ENCODE peak calls at places on chromosomes 4 and X, in nine cellular contexts. A is AG10803; Z is left ventricle myocardium inferior; J is mucosa of gallbladder; L is stimulated activated naive CD8-positive, alpha-beta T cell treated with anti-CD3 and anti-CD28 coated beads, Interleukin-15, Interleukin-2, amounts not matched to agents 100 U/mL and 50 U/mL, for 24 hours; D is astrocyte of the spinal cord; Y is naive thymus-derived CD4-positive, alpha-beta T cell; X is RWPE1; I is sciatic nerve. S is an unnamed sample.

GRCh38 chr4:76747613-76748012 is 150.3 kb downstream of the SOWAHB start:
- DNase-seq in X (no peak), A (peak), I (no peak), L (no peak), J (no peak), Z (no peak), D (no peak), Y (no peak), S (no peak)

GRCh38 chr4:93183589-93183988 is 645.0 kb upstream of the ATOH1 start:
- DNase-seq in A (no peak), X (peak), Z (no peak), D (peak), Y (no peak), J (no peak), I (no peak), L (no peak), S (no peak)

GRCh38 chrX:18810416-18810815 is 103.0 kb downstream of the PPEF1 start:
- DNase-seq in J (no peak), Y (no peak), A (no peak), L (no peak), Z (no peak), I (no peak), D (no peak), X (no peak), S (no peak)

GRCh38 chr4:181957088-181957487 is 286.1 kb upstream of the TENM3 start:
- DNase-seq in D (peak), I (no peak), Y (no peak), J (peak), A (peak), X (peak), L (no peak), Z (no peak), S (no peak)

GRCh38 chr4:113116414-113117345 is 67.2 kb downstream of the ANK2 start:
- DNase-seq in Y (no peak), Z (no peak), A (no peak), I (no peak), D (peak), L (no peak), J (no peak), X (no peak), S (no peak)

GRCh38 chrX:107741318-107741813 is 34.2 kb downstream of the TSC22D3 start:
- DNase-seq in D (no peak), Z (no peak), X (no peak), I (no peak), L (no peak), J (no peak), Y (no peak), A (no peak), S (no peak)

GRCh38 chr4:187849556-187850245 is 145.9 kb upstream of the ZFP42 start:
- DNase-seq in J (no peak), Y (no peak), L (no peak), I (no peak), A (no peak), Z (no peak), D (no peak), X (no peak), S (no peak)

GRCh38 chr4:116357758-116358157 is 727.6 kb downstream of the TRAM1L1 start:
- DNase-seq in Y (peak), D (peak), J (no peak), X (no peak), L (no peak), A (no peak), Z (no peak), I (no peak), S (no peak)

GRCh38 chr4:55854132-55854531 is 684 bp downstream of the EXOC1 start:
- DNase-seq in J (no peak), I (no peak), A (no peak), L (no peak), Z (no peak), Y (peak), X (peak), D (no peak), S (no peak)

GRCh38 chr4:106316773-106317409 is 541 bp downstream of the AIMP1 start:
- DNase-seq in D (no peak), A (no peak), Z (no peak), L (no peak), X (no peak), Y (no peak), J (no peak), I (no peak), S (no peak)

GRCh38 chrX:3263681-3264126 is 82.7 kb downstream of the MXRA5 start:
- DNase-seq in I (no peak), A (peak), X (no peak), Y (no peak), D (no peak), Z (no peak), J (no peak), L (no peak), S (no peak)

GRCh38 chrX:39984191-39984956 is 113.4 kb downstream of the BCOR start:
- DNase-seq in X (peak), J (no peak), D (peak), L (no peak), Z (no peak), I (peak), Y (no peak), A (peak), S (no peak)

GRCh38 chrX:314781-315595 is 3.6 kb downstream of the GTPBP6 start:
- DNase-seq in I (peak), D (no peak), L (no peak), J (no peak), A (no peak), Y (no peak), X (no peak), Z (no peak), S (no peak)

GRCh38 chr4:73687414-73687813 is 53.0 kb upstream of the CXCL8 start:
- DNase-seq in X (no peak), Z (no peak), A (peak), J (no peak), L (no peak), Y (no peak), D (no peak), I (no peak), S (no peak)

GRCh38 chrX:71871367-71871766 is 39.3 kb upstream of the NHSL2 start:
- DNase-seq in D (peak), J (no peak), I (no peak), Y (no peak), Z (no peak), X (peak), A (no peak), L (peak), S (no peak)

GRCh38 chrX:110258552-110258951 is 59.3 kb downstream of the AMMECR1 start:
- DNase-seq in L (no peak), D (peak), J (no peak), I (no peak), Y (no peak), A (peak), X (peak), Z (no peak), S (no peak)

GRCh38 chrX:45070116-45071007 is 130.3 kb downstream of the DIPK2B start:
- DNase-seq in I (no peak), L (no peak), X (peak), A (peak), D (peak), Y (peak), J (no peak), Z (no peak), S (no peak)

GRCh38 chrX:17922303-17922702 is 61.2 kb upstream of the RAI2 start:
- DNase-seq in A (no peak), I (no peak), J (peak), Z (no peak), L (no peak), Y (no peak), D (no peak), X (no peak), S (no peak)

GRCh38 chrX:133852837-133853236 is 132.6 kb downstream of the GPC3 start:
- DNase-seq in A (no peak), Z (no peak), L (no peak), D (no peak), Y (no peak), J (no peak), I (no peak), X (no peak), S (no peak)

GRCh38 chr4:127656047-127656680 is 23.4 kb downstream of the INTU start:
- DNase-seq in A (no peak), Z (no peak), I (no peak), X (peak), D (no peak), J (no peak), Y (no peak), L (no peak), S (no peak)

GRCh38 chr4:95108883-95109421 is 351.2 kb downstream of the BMPR1B start:
- DNase-seq in L (no peak), X (no peak), J (no peak), Y (no peak), D (peak), A (no peak), Z (no peak), I (no peak), S (no peak)

GRCh38 chr4:36502350-36502749 is 220.9 kb downstream of the DTHD1 start:
- DNase-seq in X (peak), J (no peak), I (no peak), D (no peak), L (no peak), Y (no peak), A (no peak), Z (no peak), S (no peak)

GRCh38 chrX:85698921-85699320 is 319.5 kb upstream of the POF1B start:
- DNase-seq in L (no peak), A (no peak), D (no peak), I (no peak), X (no peak), Z (no peak), J (no peak), Y (no peak), S (no peak)

GRCh38 chr4:116598980-116599789 is 486.2 kb downstream of the TRAM1L1 start:
- DNase-seq in A (no peak), D (no peak), L (no peak), J (no peak), I (no peak), Y (no peak), X (no peak), Z (no peak), S (no peak)

GRCh38 chr4:123750044-123750443 is 353.4 kb downstream of the SPRY1 start:
- DNase-seq in L (no peak), Z (peak), I (no peak), J (peak), Y (no peak), D (peak), X (no peak), A (no peak), S (no peak)

GRCh38 chr4:65508169-65508568 is 162.1 kb downstream of the EPHA5 start:
- DNase-seq in I (no peak), D (peak), X (peak), A (peak), J (no peak), Y (no peak), L (no peak), Z (no peak), S (no peak)

GRCh38 chrX:112822892-112823291 is 17.7 kb downstream of the AMOT start:
- DNase-seq in A (no peak), D (no peak), Y (no peak), X (no peak), I (no peak), J (no peak), L (no peak), Z (no peak), S (no peak)

GRCh38 chr4:165326831-165327210 is 648 bp upstream of the MSMO1 start:
- DNase-seq in Z (no peak), X (peak), A (peak), D (no peak), J (no peak), Y (no peak), I (no peak), L (peak), S (no peak)

GRCh38 chr4:66564901-66565648 is 894.8 kb upstream of the EPHA5 start:
- DNase-seq in L (no peak), D (peak), Z (no peak), I (no peak), A (peak), J (no peak), Y (no peak), X (no peak), S (no peak)

GRCh38 chrX:154486396-154487207 is at the start of gene UBL4A:
- DNase-seq in Z (peak), D (peak), A (peak), L (peak), I (peak), Y (peak), J (peak), X (no peak), S (peak)

GRCh38 chr4:88843067-88843723 is 145.6 kb upstream of the NAP1L5 start:
- DNase-seq in A (no peak), D (no peak), X (no peak), L (no peak), Y (no peak), Z (no peak), J (no peak), I (no peak), S (no peak)

GRCh38 chr4:120816385-120816784 is 106.1 kb downstream of the PRDM5 start:
- DNase-seq in L (no peak), J (no peak), X (no peak), I (no peak), A (peak), Z (no peak), D (no peak), Y (no peak), S (no peak)

GRCh38 chr4:148170408-148171385 is 271.5 kb downstream of the NR3C2 start:
- DNase-seq in Z (no peak), X (peak), L (no peak), I (no peak), D (no peak), Y (peak), A (no peak), J (no peak), S (no peak)

S was measured in mesenteric fat pad.